ENCODE peak calls at places on chromosomes 4 and X, in seven cellular contexts. K is H9, G is IMR-90, M is neuronal stem cell, L is H1, T is mesenchymal stem cell, C is trophoblast cell. B is an unnamed sample.

GRCh38 chr4:188246488-188246887 is 107.2 kb downstream of the TRIML1 start:
- DNase-seq in C (no peak), G (peak), K (no peak), M (no peak), L (peak), T (no peak), B (peak)

GRCh38 chr4:6049278-6049677 is 31.0 kb upstream of the C4orf50 start:
- DNase-seq in C (no peak), G (no peak), K (no peak), M (no peak), T (no peak), L (no peak), B (no peak)

GRCh38 chr4:94827481-94828110 is 69.8 kb downstream of the BMPR1B start:
- DNase-seq in T (peak), C (peak), L (no peak), M (no peak), K (no peak), G (peak), B (peak)

GRCh38 chrX:8090482-8090881 is 80.6 kb downstream of the VCX2 start:
- DNase-seq in G (no peak), T (no peak), M (no peak), C (no peak), L (no peak), K (no peak), B (no peak)

GRCh38 chrX:42093756-42094155 is 170.4 kb upstream of the CASK start:
- DNase-seq in C (no peak), T (peak), L (no peak), K (no peak), G (peak), M (no peak), B (no peak)

GRCh38 chrX:70262952-70263567 is 3.1 kb upstream of the P2RY4 start:
- DNase-seq in L (peak), C (peak), G (peak), M (peak), K (peak), T (peak), B (peak)

GRCh38 chrX:83759872-83760271 is 101.1 kb upstream of the CYLC1 start:
- DNase-seq in G (peak), M (peak), T (no peak), K (no peak), L (no peak), C (peak), B (peak)

GRCh38 chr4:189228726-189229125 is 711.9 kb upstream of the FRG1 start:
- DNase-seq in T (no peak), L (no peak), C (peak), G (no peak), M (no peak), K (no peak), B (no peak)

GRCh38 chr4:19961092-19961491 is 290.6 kb upstream of the SLIT2 start:
- DNase-seq in K (no peak), L (no peak), M (no peak), T (peak), C (peak), G (peak), B (no peak)

GRCh38 chr4:137694138-137694537 is 161.8 kb upstream of the PCDH18 start:
- DNase-seq in K (no peak), C (no peak), G (no peak), L (no peak), T (no peak), M (no peak), B (no peak)

GRCh38 chr4:81235982-81236749 is 21.1 kb upstream of the PRKG2 start:
- DNase-seq in G (no peak), C (no peak), M (no peak), K (no peak), T (no peak), L (no peak), B (no peak)

GRCh38 chr4:125464146-125464545 is 149.4 kb downstream of the FAT4 start:
- DNase-seq in M (no peak), C (no peak), K (no peak), G (no peak), L (no peak), T (no peak), B (no peak)

GRCh38 chrX:110414679-110415439 is 56.2 kb downstream of the RTL9 start:
- DNase-seq in K (no peak), T (peak), G (peak), L (no peak), M (no peak), C (no peak), B (no peak)

GRCh38 chr4:155796031-155796430 is 37.2 kb downstream of the GUCY1B1 start:
- DNase-seq in M (no peak), K (peak), T (peak), G (peak), L (no peak), C (peak), B (peak)

GRCh38 chrX:120790118-120790517 is 85.5 kb downstream of the CT47B1 start:
- DNase-seq in K (peak), M (peak), G (peak), L (no peak), C (peak), T (peak), B (peak)

GRCh38 chr4:6732441-6733357 is 16.7 kb downstream of the BLOC1S4 start:
- DNase-seq in G (peak), L (no peak), K (no peak), M (no peak), C (peak), T (peak), B (peak)

GRCh38 chr4:60938621-60939020 is 261.5 kb upstream of the ADGRL3 start:
- DNase-seq in T (no peak), L (no peak), C (peak), M (no peak), G (no peak), K (no peak), B (peak)

GRCh38 chrX:20746690-20747089 is 480.0 kb upstream of the RPS6KA3 start:
- DNase-seq in C (no peak), M (no peak), L (no peak), G (no peak), T (no peak), K (no peak), B (no peak)

GRCh38 chr4:7650606-7651400 is 216.1 kb upstream of the PSAPL1 start:
- DNase-seq in K (peak), G (no peak), T (peak), M (peak), L (no peak), C (peak), B (peak)

GRCh38 chr4:148444296-148445070 is 2.3 kb upstream of the NR3C2 start:
- DNase-seq in T (peak), C (peak), G (no peak), K (peak), M (peak), L (no peak), B (peak)

GRCh38 chr4:106551724-106552123 is 183.1 kb upstream of the GIMD1 start:
- DNase-seq in M (no peak), G (no peak), C (no peak), L (no peak), T (no peak), K (no peak), B (no peak)

GRCh38 chrX:50700921-50701320 is 113.1 kb downstream of the SHROOM4 start:
- DNase-seq in L (no peak), T (no peak), C (no peak), K (no peak), M (peak), G (no peak), B (peak)

GRCh38 chr4:101020956-101021355 is 326.4 kb downstream of the PPP3CA start:
- DNase-seq in K (no peak), T (peak), C (no peak), M (no peak), G (peak), L (no peak), B (peak)

GRCh38 chrX:70253377-70254062 is 6.5 kb downstream of the P2RY4 start:
- DNase-seq in C (no peak), L (no peak), T (peak), K (no peak), M (no peak), G (peak), B (peak)

GRCh38 chr4:17781072-17781830 is at the start of gene FAM184B:
- DNase-seq in K (peak), T (peak), G (no peak), L (no peak), C (no peak), M (peak), B (peak)

GRCh38 chrX:24231169-24231568 is 81.6 kb downstream of the ZFX start:
- DNase-seq in C (no peak), L (no peak), T (peak), K (no peak), G (peak), M (no peak), B (no peak)

GRCh38 chr4:123398151-123398802 is 1.7 kb downstream of the SPRY1 start:
- DNase-seq in L (no peak), K (peak), C (peak), G (peak), T (peak), M (peak), B (peak)

GRCh38 chr4:89305712-89306437 is 1.7 kb downstream of the GPRIN3 start:
- DNase-seq in M (no peak), K (no peak), C (no peak), L (no peak), T (peak), G (no peak), B (no peak)

GRCh38 chr4:167020410-167020809 is 213.9 kb downstream of the SPOCK3 start:
- DNase-seq in K (peak), C (no peak), M (no peak), G (no peak), L (peak), T (peak), B (peak)

GRCh38 chrX:40546870-40547269 is 33.9 kb upstream of the ATP6AP2 start:
- DNase-seq in T (no peak), L (no peak), K (no peak), G (no peak), C (no peak), M (no peak), B (no peak)

GRCh38 chr4:31246856-31247255 is 526.7 kb downstream of the PCDH7 start:
- DNase-seq in C (no peak), G (no peak), M (no peak), L (no peak), K (no peak), T (peak), B (no peak)

GRCh38 chr4:136307765-136308164 is 1224.5 kb downstream of the PCDH18 start:
- DNase-seq in C (no peak), K (no peak), M (no peak), G (no peak), L (no peak), T (no peak), B (no peak)
- H4K8ac ChIP-seq in C (no peak), K (no peak), M (no peak), G (no peak), L (no peak), T (no peak), B (no peak)

DNA sequence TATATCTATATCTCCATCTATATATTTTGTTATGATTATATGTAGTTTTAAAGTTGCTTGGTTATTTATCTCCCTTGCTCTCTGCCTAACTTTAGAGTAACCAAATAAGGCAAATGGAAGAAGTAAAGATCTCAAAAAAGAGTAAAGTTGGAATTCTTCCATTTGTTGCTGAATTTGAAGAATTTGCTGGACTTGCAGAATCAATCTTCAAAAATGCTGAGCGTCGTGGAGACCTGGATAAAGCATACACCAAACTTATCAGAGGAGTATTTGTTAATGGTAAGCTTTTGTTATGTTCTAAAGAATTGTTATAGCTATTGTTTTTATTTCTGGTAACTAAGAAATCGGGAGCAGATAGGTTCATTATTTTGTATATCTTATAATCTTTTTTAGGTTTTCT is 43.2 kb downstream of the EXOC1 start:
- DNase-seq in M (no peak), L (no peak), T (no peak), C (no peak), G (no peak), K (no peak), B (no peak)
- H3K4me2 ChIP-seq in M (no peak), L (no peak), T (no peak), C (no peak), G (no peak), K (no peak), B (no peak)

DNA sequence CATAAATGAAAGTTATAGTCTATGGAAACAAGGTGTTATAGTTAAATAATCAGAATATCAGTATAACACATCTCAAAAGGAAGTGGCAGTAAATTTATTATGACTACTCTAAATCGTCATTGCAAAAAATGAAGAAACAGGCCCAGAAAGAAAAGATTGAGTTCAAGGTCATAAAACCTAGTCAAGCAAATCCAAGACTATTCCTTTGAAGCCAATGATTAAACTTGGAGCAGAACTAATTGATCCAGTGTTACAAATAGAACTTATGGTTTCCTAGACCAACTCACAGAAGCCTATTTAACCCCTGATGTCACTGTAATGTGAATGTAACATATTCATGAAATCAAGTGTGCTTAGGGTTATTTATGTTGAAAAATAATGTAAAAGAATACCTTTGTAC is 1.9 kb downstream of the FAM199X start:
- DNase-seq in M (no peak), G (no peak), T (no peak), K (no peak), C (no peak), L (no peak), B (no peak)
- H4K8ac ChIP-seq in M (no peak), G (no peak), T (no peak), K (no peak), C (no peak), L (no peak), B (no peak)

DNA sequence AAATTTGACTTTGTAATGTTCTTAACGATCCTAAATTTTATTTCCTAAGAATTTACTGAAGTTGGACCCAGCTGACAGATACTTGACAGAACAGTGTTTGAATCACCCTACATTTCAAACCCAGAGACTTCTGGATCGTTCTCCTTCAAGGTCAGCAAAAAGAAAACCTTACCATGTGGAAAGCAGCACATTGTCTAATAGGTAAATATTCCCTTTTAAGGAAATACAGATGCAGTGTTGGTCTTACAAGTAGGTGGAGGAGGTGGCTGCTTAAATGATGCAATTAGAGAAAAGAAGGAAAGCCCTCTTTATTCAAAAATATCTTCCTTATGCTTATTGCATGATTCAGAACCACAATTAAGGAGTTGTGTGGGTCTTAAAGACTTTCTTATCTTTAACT is 73.5 kb downstream of the RS1 start:
- DNase-seq in M (no peak), G (peak), C (no peak), L (no peak), K (no peak), T (no peak), B (no peak)
- H3K4me2 ChIP-seq in M (no peak), G (no peak), C (no peak), L (no peak), K (no peak), T (no peak), B (no peak)

GRCh38 chr4:68358988-68359387 is 9.1 kb upstream of the YTHDC1 start:
- DNase-seq in M (no peak), G (no peak), C (no peak), L (no peak), K (no peak), T (no peak), B (no peak)
- H4K8ac ChIP-seq in M (no peak), G (no peak), C (no peak), L (no peak), K (no peak), T (no peak), B (no peak)

GRCh38 chr4:182643801-182644311 is 273.3 kb downstream of the DCTD start:
- DNase-seq in G (peak), L (no peak), K (no peak), M (no peak), T (peak), C (peak), B (peak)
- H3K4me2 ChIP-seq in G (peak), L (no peak), K (no peak), M (no peak), T (peak), C (peak), B (no peak)

DNA sequence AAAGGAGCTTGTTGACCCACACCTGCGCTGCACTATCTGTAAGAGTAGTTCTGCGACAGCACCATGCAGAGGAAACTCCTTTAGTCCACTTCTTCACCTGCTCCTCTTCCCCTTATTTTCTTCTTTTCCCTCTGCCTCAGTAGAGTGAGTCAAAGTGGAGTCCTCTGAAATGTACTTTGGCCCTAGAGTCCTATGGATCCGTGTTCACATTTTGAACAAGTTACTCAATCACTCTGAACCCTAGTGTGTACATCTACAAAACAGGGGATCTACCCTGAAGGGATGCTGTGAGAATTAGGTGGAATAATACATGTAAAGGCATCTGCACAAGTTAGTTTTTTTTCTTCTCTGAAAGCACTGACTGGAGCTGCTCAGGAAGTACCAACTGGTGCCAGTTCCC is 118.4 kb upstream of the FAM9C start:
- DNase-seq in M (no peak), L (no peak), G (no peak), C (no peak), K (no peak), T (no peak), B (no peak)
- H4K8ac ChIP-seq in M (no peak), L (no peak), G (no peak), C (no peak), K (no peak), T (no peak), B (no peak)

DNA sequence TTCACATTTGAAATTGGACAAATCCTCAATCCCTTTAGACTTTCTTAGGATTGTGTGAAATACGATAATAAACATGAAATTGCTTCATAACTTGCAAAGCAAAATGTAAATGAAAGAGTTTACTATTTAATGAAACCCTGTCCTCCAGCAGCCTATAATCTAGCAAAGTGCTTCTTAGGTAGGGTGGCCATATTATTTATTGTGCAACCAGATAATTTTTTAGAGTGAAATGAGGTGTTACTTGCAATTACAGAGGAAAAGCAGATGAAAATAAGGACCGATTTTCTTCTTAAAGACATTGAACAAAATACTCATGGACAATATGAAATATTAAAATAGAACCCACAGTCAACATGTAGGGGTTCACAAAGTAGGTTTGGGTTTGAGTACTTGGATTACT is 116.2 kb upstream of the GALNT7 start:
- DNase-seq in G (no peak), M (no peak), T (no peak), L (no peak), K (no peak), C (no peak), B (no peak)
- H3K4me2 ChIP-seq in G (no peak), M (no peak), T (no peak), L (no peak), K (no peak), C (no peak), B (no peak)

GRCh38 chrX:30153175-30153880 is 62.0 kb upstream of the MAGEB2 start:
- DNase-seq in G (no peak), L (no peak), C (no peak), K (no peak), T (no peak), M (no peak), B (no peak)

GRCh38 chrX:30151964-30152363 is 63.4 kb upstream of the MAGEB2 start:
- DNase-seq in G (no peak), T (no peak), L (no peak), K (no peak), M (no peak), C (no peak), B (no peak)

GRCh38 chrX:30156880-30157560 is 58.3 kb upstream of the MAGEB2 start:
- DNase-seq in T (peak), M (no peak), K (no peak), L (no peak), C (no peak), G (peak), B (no peak)

GRCh38 chrX:30153881-30154260 is 61.5 kb upstream of the MAGEB2 start:
- DNase-seq in C (peak), M (no peak), G (peak), T (peak), L (no peak), K (no peak), B (no peak)

DNA sequence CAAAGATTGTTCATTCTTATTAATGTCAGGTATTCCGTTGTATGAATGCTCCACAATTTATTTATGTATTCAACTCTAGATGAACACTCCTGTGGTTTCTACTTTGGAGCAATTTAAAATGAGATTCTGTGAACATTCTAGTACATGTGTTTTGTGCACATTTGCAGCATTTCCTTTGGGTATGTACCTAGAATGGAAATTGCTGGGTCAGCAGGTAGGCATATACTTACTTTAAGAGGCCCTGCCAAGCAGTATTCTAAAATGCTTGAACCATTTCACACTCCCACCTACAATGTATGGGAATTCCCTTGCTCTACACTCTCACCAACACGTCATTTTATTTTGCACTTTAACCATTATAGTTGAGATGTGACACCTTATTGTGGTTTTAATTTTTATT is 59.4 kb upstream of the MAGEB2 start:
- DNase-seq in T (no peak), K (no peak), L (no peak), C (no peak), M (no peak), G (no peak), B (no peak)
- H4K8ac ChIP-seq in T (no peak), K (no peak), L (no peak), C (no peak), M (no peak), G (no peak), B (no peak)

DNA sequence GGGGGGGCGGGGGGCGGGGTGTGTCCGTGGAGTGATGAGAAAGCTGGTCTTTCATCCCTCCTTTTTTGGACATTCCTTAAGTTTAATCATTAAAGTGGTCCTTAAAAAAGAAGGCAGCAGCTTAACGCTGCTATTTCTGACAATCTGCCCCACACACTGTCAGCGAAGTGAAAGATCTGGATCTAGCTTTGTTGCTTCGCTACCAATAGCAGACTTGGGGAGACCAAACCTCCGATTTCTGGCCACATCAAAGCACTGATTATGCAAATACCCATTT is 5.9 kb downstream of the NEUROG2 start:
- DNase-seq in M (no peak), K (no peak), C (no peak), G (no peak), L (no peak), T (no peak), B (no peak)
- H3K4me2 ChIP-seq in M (peak), K (peak), C (no peak), G (peak), L (peak), T (peak), B (peak)

B was measured in mesendoderm.